ENCODE peak calls at places on chromosomes 12 and 14, in six cellular contexts. One of them, this sample, is unnamed.

GRCh38 chr12:46711756-46712155 is 114.0 kb downstream of the SLC38A4 start:
- DNase-seq in mesendoderm: no peak
- DNase-seq in glutamatergic neuron: no peak
- DNase-seq in sciatic nerve: no peak
- DNase-seq in activated naive CD4-positive, alpha-beta T cell: no peak
- DNase-seq in OCI-LY7: no peak
- DNase-seq in this sample: no peak

GRCh38 chr14:58969951-58970751 is 218.3 kb upstream of the DAAM1 start:
- DNase-seq in glutamatergic neuron: no peak
- DNase-seq in OCI-LY7: no peak
- DNase-seq in activated naive CD4-positive, alpha-beta T cell: no peak
- DNase-seq in sciatic nerve: no peak
- DNase-seq in mesendoderm: peak; percentile 88
- DNase-seq in this sample: no peak

GRCh38 chr14:35927727-35928126 is 101.6 kb downstream of the BRMS1L start:
- DNase-seq in OCI-LY7: no peak
- DNase-seq in glutamatergic neuron: no peak
- DNase-seq in activated naive CD4-positive, alpha-beta T cell: no peak
- DNase-seq in sciatic nerve: no peak
- DNase-seq in mesendoderm: no peak
- DNase-seq in this sample: no peak

GRCh38 chr14:67964391-67964812 is 144.8 kb downstream of the RAD51B start:
- DNase-seq in mesendoderm: no peak
- DNase-seq in sciatic nerve: no peak
- DNase-seq in OCI-LY7: no peak
- DNase-seq in glutamatergic neuron: no peak
- DNase-seq in activated naive CD4-positive, alpha-beta T cell: no peak
- DNase-seq in this sample: no peak

GRCh38 chr14:59303216-59303615 is 114.7 kb downstream of the DAAM1 start:
- DNase-seq in glutamatergic neuron: no peak
- DNase-seq in OCI-LY7: no peak
- DNase-seq in mesendoderm: peak; percentile 27
- DNase-seq in sciatic nerve: no peak
- DNase-seq in activated naive CD4-positive, alpha-beta T cell: no peak
- DNase-seq in this sample: no peak

GRCh38 chr12:110266980-110267620 is 13.9 kb upstream of the ATP2A2 start:
- DNase-seq in glutamatergic neuron: no peak
- DNase-seq in mesendoderm: no peak
- DNase-seq in OCI-LY7: no peak
- DNase-seq in sciatic nerve: no peak
- DNase-seq in activated naive CD4-positive, alpha-beta T cell: no peak
- DNase-seq in this sample: no peak

GRCh38 chr14:79056879-79057278 is 886.7 kb downstream of the NRXN3 start:
- DNase-seq in glutamatergic neuron: no peak
- DNase-seq in sciatic nerve: no peak
- DNase-seq in mesendoderm: no peak
- DNase-seq in activated naive CD4-positive, alpha-beta T cell: no peak
- DNase-seq in OCI-LY7: no peak
- DNase-seq in this sample: no peak

GRCh38 chr12:122501489-122501989 is 807 bp upstream of the ZCCHC8 start:
- DNase-seq in OCI-LY7: no peak
- DNase-seq in glutamatergic neuron: no peak
- DNase-seq in activated naive CD4-positive, alpha-beta T cell: no peak
- DNase-seq in mesendoderm: no peak
- DNase-seq in sciatic nerve: no peak
- DNase-seq in this sample: no peak

GRCh38 chr14:59347915-59348314 is 117.3 kb downstream of the GPR135 start:
- DNase-seq in glutamatergic neuron: no peak
- DNase-seq in sciatic nerve: no peak
- DNase-seq in OCI-LY7: no peak
- DNase-seq in activated naive CD4-positive, alpha-beta T cell: no peak
- DNase-seq in mesendoderm: no peak
- DNase-seq in this sample: no peak

GRCh38 chr14:44763356-44763755 is 198.4 kb downstream of the KLHL28 start:
- DNase-seq in OCI-LY7: no peak
- DNase-seq in mesendoderm: no peak
- DNase-seq in activated naive CD4-positive, alpha-beta T cell: no peak
- DNase-seq in sciatic nerve: no peak
- DNase-seq in glutamatergic neuron: no peak
- DNase-seq in this sample: no peak

GRCh38 chr12:113274848-113275247 is 53.6 kb downstream of the TPCN1 start:
- DNase-seq in glutamatergic neuron: no peak
- DNase-seq in sciatic nerve: no peak
- DNase-seq in mesendoderm: no peak
- DNase-seq in activated naive CD4-positive, alpha-beta T cell: no peak
- DNase-seq in OCI-LY7: no peak
- DNase-seq in this sample: no peak

GRCh38 chr12:56836317-56836716 is 73.2 kb downstream of the HSD17B6 start:
- DNase-seq in glutamatergic neuron: no peak
- DNase-seq in mesendoderm: peak; percentile 32
- DNase-seq in activated naive CD4-positive, alpha-beta T cell: no peak
- DNase-seq in sciatic nerve: no peak
- DNase-seq in OCI-LY7: peak; percentile 4
- DNase-seq in this sample: no peak

GRCh38 chr12:108850854-108851573 is 6.4 kb downstream of the SSH1 start:
- DNase-seq in sciatic nerve: no peak
- DNase-seq in glutamatergic neuron: peak; percentile 71
- DNase-seq in activated naive CD4-positive, alpha-beta T cell: no peak
- DNase-seq in OCI-LY7: peak; percentile 55
- DNase-seq in mesendoderm: no peak
- DNase-seq in this sample: no peak

GRCh38 chr12:9668141-9669018 is 1.1 kb upstream of the CLEC2D start:
- DNase-seq in sciatic nerve: no peak
- DNase-seq in activated naive CD4-positive, alpha-beta T cell: no peak
- DNase-seq in mesendoderm: no peak
- DNase-seq in OCI-LY7: no peak
- DNase-seq in glutamatergic neuron: no peak
- DNase-seq in this sample: no peak

GRCh38 chr14:96042218-96042930 is 3.2 kb downstream of the C14orf132 start:
- DNase-seq in glutamatergic neuron: no peak
- DNase-seq in mesendoderm: no peak
- DNase-seq in OCI-LY7: no peak
- DNase-seq in sciatic nerve: no peak
- DNase-seq in activated naive CD4-positive, alpha-beta T cell: no peak
- DNase-seq in this sample: no peak

GRCh38 chr14:75252254-75252837 is 26.3 kb upstream of the FOS start:
- DNase-seq in glutamatergic neuron: no peak
- DNase-seq in sciatic nerve: peak; percentile 52
- DNase-seq in OCI-LY7: no peak
- DNase-seq in activated naive CD4-positive, alpha-beta T cell: no peak
- DNase-seq in mesendoderm: no peak
- DNase-seq in this sample: peak; percentile 55

GRCh38 chr12:26938660-26939185 is 453 bp downstream of the FGFR1OP2 start:
- DNase-seq in glutamatergic neuron: peak; percentile 63
- DNase-seq in OCI-LY7: peak; percentile 63
- DNase-seq in activated naive CD4-positive, alpha-beta T cell: no peak
- DNase-seq in mesendoderm: peak; percentile 55
- DNase-seq in sciatic nerve: no peak
- DNase-seq in this sample: no peak

GRCh38 chr12:49838973-49839633 is 3.8 kb downstream of the BCDIN3D start:
- DNase-seq in mesendoderm: peak; percentile 60
- DNase-seq in OCI-LY7: peak; percentile 72
- DNase-seq in activated naive CD4-positive, alpha-beta T cell: no peak
- DNase-seq in glutamatergic neuron: peak; percentile 50
- DNase-seq in sciatic nerve: no peak
- DNase-seq in this sample: no peak

GRCh38 chr12:62259311-62259992 is 752 bp upstream of the USP15 start:
- DNase-seq in sciatic nerve: no peak
- DNase-seq in activated naive CD4-positive, alpha-beta T cell: no peak
- DNase-seq in glutamatergic neuron: no peak
- DNase-seq in OCI-LY7: peak; percentile 39
- DNase-seq in mesendoderm: no peak
- DNase-seq in this sample: no peak

GRCh38 chr14:90871605-90872233 is 55.5 kb upstream of the TTC7B start:
- DNase-seq in activated naive CD4-positive, alpha-beta T cell: no peak
- DNase-seq in mesendoderm: no peak
- DNase-seq in glutamatergic neuron: no peak
- DNase-seq in OCI-LY7: no peak
- DNase-seq in sciatic nerve: no peak
- DNase-seq in this sample: no peak

GRCh38 chr12:10615532-10615931 is 2.1 kb upstream of the MAGOHB start:
- DNase-seq in mesendoderm: peak; percentile 15
- DNase-seq in sciatic nerve: no peak
- DNase-seq in OCI-LY7: no peak
- DNase-seq in activated naive CD4-positive, alpha-beta T cell: no peak
- DNase-seq in glutamatergic neuron: no peak
- DNase-seq in this sample: no peak

GRCh38 chr14:73823339-73823885 is 28.2 kb upstream of the PTGR2 start:
- DNase-seq in activated naive CD4-positive, alpha-beta T cell: no peak
- DNase-seq in sciatic nerve: no peak
- DNase-seq in mesendoderm: no peak
- DNase-seq in glutamatergic neuron: no peak
- DNase-seq in OCI-LY7: no peak
- DNase-seq in this sample: no peak

GRCh38 chr14:80491131-80491530 is 279.8 kb upstream of the DIO2 start:
- DNase-seq in mesendoderm: peak; percentile 61
- DNase-seq in glutamatergic neuron: no peak
- DNase-seq in OCI-LY7: peak; percentile 16
- DNase-seq in sciatic nerve: peak; percentile 64
- DNase-seq in activated naive CD4-positive, alpha-beta T cell: no peak
- DNase-seq in this sample: no peak

GRCh38 chr14:68702578-68702977 is 90.3 kb downstream of the ZFP36L1 start:
- DNase-seq in glutamatergic neuron: no peak
- DNase-seq in OCI-LY7: no peak
- DNase-seq in mesendoderm: no peak
- DNase-seq in activated naive CD4-positive, alpha-beta T cell: no peak
- DNase-seq in sciatic nerve: no peak
- DNase-seq in this sample: no peak

GRCh38 chr14:44384093-44384492 is 123.0 kb downstream of the FSCB start:
- DNase-seq in activated naive CD4-positive, alpha-beta T cell: no peak
- DNase-seq in mesendoderm: no peak
- DNase-seq in sciatic nerve: no peak
- DNase-seq in OCI-LY7: no peak
- DNase-seq in glutamatergic neuron: no peak
- DNase-seq in this sample: no peak